ENCODE peak calls at places on chromosomes 16 and 17, in five cellular contexts. C is germinal center; V is effector memory CD8-positive, alpha-beta T cell; T is GM10248; M is breast epithelium. A is an unnamed sample.

GRCh38 chr17:80872999-80873951 is 118.4 kb upstream of the CHMP6 start:
- DNase-seq in C (no peak), V (no peak), T (no peak), M (peak; percentile 42), A (no peak)

GRCh38 chr16:68444058-68444657 is 4.2 kb downstream of the SMPD3 start:
- DNase-seq in C (no peak), V (no peak), T (no peak), M (no peak), A (no peak)

GRCh38 chr16:68234188-68235104 is 1.5 kb downstream of the ESRP2 start:
- DNase-seq in C (no peak), V (peak; percentile 16), T (no peak), M (peak; percentile 94), A (no peak)

GRCh38 chr17:9174779-9175574 is 153.7 kb downstream of the NTN1 start:
- DNase-seq in C (no peak), V (no peak), T (no peak), M (no peak), A (no peak)

GRCh38 chr17:78490156-78490555 is 87.0 kb downstream of the DNAH17 start:
- DNase-seq in C (no peak), V (no peak), T (no peak), M (no peak), A (no peak)

GRCh38 chr17:27457405-27457730 is 1.1 kb downstream of the KSR1 start:
- DNase-seq in C (no peak), V (no peak), T (no peak), M (no peak), A (no peak)

GRCh38 chr17:80637286-80637703 is 92.7 kb downstream of the RPTOR start:
- DNase-seq in C (no peak), V (no peak), T (no peak), M (no peak), A (no peak)

GRCh38 chr17:19574956-19575355 is 41.3 kb downstream of the SLC47A1 start:
- DNase-seq in C (no peak), V (no peak), T (no peak), M (no peak), A (no peak)

GRCh38 chr16:74497761-74498160 is 76.5 kb upstream of the CLEC18B start:
- DNase-seq in C (no peak), V (no peak), T (no peak), M (no peak), A (no peak)

GRCh38 chr17:83076930-83077329 is 2.5 kb upstream of the METRNL start:
- DNase-seq in C (no peak), V (no peak), T (peak; percentile 64), M (no peak), A (no peak)

GRCh38 chr17:61487668-61488595 is 35.7 kb downstream of the TBX4 start:
- DNase-seq in C (no peak), V (no peak), T (no peak), M (no peak), A (no peak)

GRCh38 chr16:70258065-70258464 is 6.3 kb upstream of the EXOSC6 start:
- DNase-seq in C (no peak), V (no peak), T (no peak), M (no peak), A (no peak)